ENCODE peak calls at places on chromosome X, in eight cellular contexts. A, Y, P, R, X, T, I and Q are unnamed samples.

GRCh38 chrX:74492720-74493201 is 71.5 kb downstream of the SLC16A2 start:
- DNase-seq in A (no peak), Y (no peak), P (no peak), R (no peak), X (peak), T (no peak), I (no peak), Q (no peak)

GRCh38 chrX:13068651-13069050 is 24.2 kb upstream of the FAM9C start:
- DNase-seq in A (no peak), Y (no peak), P (no peak), R (no peak), X (no peak), T (no peak), I (no peak), Q (no peak)

GRCh38 chrX:140038842-140039241 is 73.5 kb upstream of the CXorf66 start:
- DNase-seq in A (no peak), Y (no peak), P (no peak), R (no peak), X (no peak), T (no peak), I (no peak), Q (no peak)

GRCh38 chrX:31580726-31581125 is 508.9 kb upstream of the FTHL17 start:
- DNase-seq in A (peak), Y (no peak), P (peak), R (no peak), X (peak), T (no peak), I (no peak), Q (peak)

GRCh38 chrX:15930585-15930984 is 76.0 kb upstream of the AP1S2 start:
- DNase-seq in A (no peak), Y (peak), P (peak), R (no peak), X (peak), T (no peak), I (no peak), Q (peak)

GRCh38 chrX:69150294-69150960 is 14.8 kb downstream of the PJA1 start:
- DNase-seq in A (no peak), Y (no peak), P (peak), R (no peak), X (no peak), T (no peak), I (peak), Q (no peak)

GRCh38 chrX:53093177-53093655 is 726 bp upstream of the KANTR start:
- DNase-seq in A (no peak), Y (peak), P (peak), R (peak), X (peak), T (peak), I (peak), Q (peak)

GRCh38 chrX:83512111-83512510 is 4.0 kb downstream of the POU3F4 start:
- DNase-seq in A (no peak), Y (no peak), P (peak), R (no peak), X (no peak), T (no peak), I (no peak), Q (no peak)

GRCh38 chrX:150063138-150063518 is 124.8 kb upstream of the EOLA2 start:
- DNase-seq in A (no peak), Y (no peak), P (no peak), R (no peak), X (no peak), T (no peak), I (no peak), Q (no peak)

GRCh38 chrX:254630-255215 is 26.5 kb upstream of the PLCXD1 start:
- DNase-seq in A (no peak), Y (no peak), P (no peak), R (no peak), X (no peak), T (no peak), I (peak), Q (no peak)

GRCh38 chrX:44088755-44089154 is 115.6 kb upstream of the NDP start:
- DNase-seq in A (no peak), Y (no peak), P (no peak), R (no peak), X (no peak), T (no peak), I (no peak), Q (no peak)

GRCh38 chrX:132090370-132091152 is 37.3 kb downstream of the FRMD7 start:
- DNase-seq in A (no peak), Y (no peak), P (no peak), R (no peak), X (no peak), T (no peak), I (no peak), Q (no peak)

GRCh38 chrX:15564981-15565579 is 35.7 kb downstream of the ACE2 start:
- DNase-seq in A (no peak), Y (peak), P (peak), R (peak), X (peak), T (no peak), I (no peak), Q (no peak)

GRCh38 chrX:148448686-148449085 is 51.7 kb upstream of the AFF2 start:
- DNase-seq in A (no peak), Y (no peak), P (no peak), R (no peak), X (no peak), T (no peak), I (no peak), Q (no peak)

GRCh38 chrX:41621236-41621651 is 67.5 kb upstream of the GPR34 start:
- DNase-seq in A (no peak), Y (peak), P (peak), R (no peak), X (no peak), T (no peak), I (no peak), Q (peak)

GRCh38 chrX:132676561-132677186 is 187.8 kb upstream of the MBNL3 start:
- DNase-seq in A (no peak), Y (no peak), P (peak), R (no peak), X (no peak), T (no peak), I (no peak), Q (no peak)

GRCh38 chrX:86133761-86134160 is 14.5 kb upstream of the DACH2 start:
- DNase-seq in A (no peak), Y (no peak), P (peak), R (no peak), X (peak), T (no peak), I (no peak), Q (no peak)

GRCh38 chrX:15056044-15056443 is 182.8 kb downstream of the MOSPD2 start:
- DNase-seq in A (no peak), Y (no peak), P (peak), R (no peak), X (no peak), T (no peak), I (no peak), Q (no peak)

GRCh38 chrX:298993-299392 is 17.8 kb downstream of the PLCXD1 start:
- DNase-seq in A (no peak), Y (no peak), P (no peak), R (no peak), X (no peak), T (no peak), I (peak), Q (no peak)

GRCh38 chrX:11704725-11705495 is 39.2 kb upstream of the ARHGAP6 start:
- DNase-seq in A (no peak), Y (no peak), P (peak), R (no peak), X (no peak), T (no peak), I (no peak), Q (no peak)

GRCh38 chrX:130001893-130002292 is 19.5 kb downstream of the BCORL1 start:
- DNase-seq in A (no peak), Y (no peak), P (no peak), R (no peak), X (no peak), T (no peak), I (no peak), Q (no peak)

GRCh38 chrX:118528089-118528753 is 32.6 kb downstream of the DOCK11 start:
- DNase-seq in A (no peak), Y (no peak), P (no peak), R (no peak), X (no peak), T (peak), I (peak), Q (no peak)

GRCh38 chrX:39969099-39969825 is 128.5 kb downstream of the BCOR start:
- DNase-seq in A (no peak), Y (no peak), P (no peak), R (no peak), X (peak), T (peak), I (no peak), Q (no peak)

GRCh38 chrX:115650916-115651315 is 89.9 kb downstream of the PLS3 start:
- DNase-seq in A (no peak), Y (peak), P (peak), R (peak), X (peak), T (no peak), I (peak), Q (no peak)

GRCh38 chrX:72139538-72139937 is 7.8 kb upstream of the RTL5 start:
- DNase-seq in A (no peak), Y (no peak), P (no peak), R (no peak), X (no peak), T (no peak), I (no peak), Q (no peak)

GRCh38 chrX:141220342-141221008 is 21.8 kb downstream of the SPANXC start:
- DNase-seq in A (peak), Y (peak), P (peak), R (no peak), X (peak), T (no peak), I (no peak), Q (peak)

GRCh38 chrX:108264376-108264775 is 172.8 kb downstream of the ATG4A start:
- DNase-seq in A (no peak), Y (no peak), P (no peak), R (no peak), X (no peak), T (no peak), I (no peak), Q (no peak)

GRCh38 chrX:21479695-21480280 is 105.6 kb downstream of the CNKSR2 start:
- DNase-seq in A (peak), Y (peak), P (peak), R (peak), X (peak), T (no peak), I (no peak), Q (peak)

GRCh38 chrX:151488677-151489076 is 74.8 kb upstream of the PASD1 start:
- DNase-seq in A (no peak), Y (peak), P (peak), R (no peak), X (no peak), T (peak), I (no peak), Q (peak)